ENCODE peak calls at places on chromosome 14, in eight cellular contexts. One of them, this sample, is unnamed.

GRCh38 chr14:74502236-74503019 is 8.9 kb downstream of the ISCA2 start:
- DNase-seq in kidney glomerular epithelial cell: peak; percentile 39
- DNase-seq in activated CD4-positive, CD25-positive, alpha-beta regulatory T cell: no peak
- DNase-seq in testis: peak; percentile 60
- DNase-seq in ELF-1: no peak
- DNase-seq in lung: no peak
- DNase-seq in HT1080: no peak
- DNase-seq in PC-3: peak; percentile 70
- DNase-seq in this sample: peak; percentile 50

GRCh38 chr14:56127156-56127555 is 8.9 kb downstream of the PELI2 start:
- DNase-seq in ELF-1: no peak
- DNase-seq in testis: no peak
- DNase-seq in kidney glomerular epithelial cell: no peak
- DNase-seq in lung: no peak
- DNase-seq in activated CD4-positive, CD25-positive, alpha-beta regulatory T cell: no peak
- DNase-seq in HT1080: no peak
- DNase-seq in PC-3: no peak
- DNase-seq in this sample: no peak

GRCh38 chr14:44461811-44462210 is 45.3 kb downstream of the FSCB start:
- DNase-seq in testis: no peak
- DNase-seq in activated CD4-positive, CD25-positive, alpha-beta regulatory T cell: no peak
- DNase-seq in lung: no peak
- DNase-seq in PC-3: no peak
- DNase-seq in ELF-1: no peak
- DNase-seq in kidney glomerular epithelial cell: no peak
- DNase-seq in HT1080: no peak
- DNase-seq in this sample: no peak

GRCh38 chr14:69673099-69673498 is 61.7 kb downstream of the SUSD6 start:
- DNase-seq in kidney glomerular epithelial cell: no peak
- DNase-seq in PC-3: no peak
- DNase-seq in testis: no peak
- DNase-seq in activated CD4-positive, CD25-positive, alpha-beta regulatory T cell: no peak
- DNase-seq in lung: no peak
- DNase-seq in HT1080: no peak
- DNase-seq in ELF-1: no peak
- DNase-seq in this sample: no peak

GRCh38 chr14:89382487-89383170 is 34.4 kb downstream of the FOXN3 start:
- DNase-seq in PC-3: no peak
- DNase-seq in HT1080: no peak
- DNase-seq in kidney glomerular epithelial cell: no peak
- DNase-seq in ELF-1: no peak
- DNase-seq in testis: no peak
- DNase-seq in lung: no peak
- DNase-seq in activated CD4-positive, CD25-positive, alpha-beta regulatory T cell: no peak
- DNase-seq in this sample: no peak

GRCh38 chr14:20631023-20631820 is 10.3 kb downstream of the OR6S1 start:
- DNase-seq in ELF-1: peak; percentile 66
- DNase-seq in HT1080: peak; percentile 73
- DNase-seq in PC-3: peak; percentile 86
- DNase-seq in activated CD4-positive, CD25-positive, alpha-beta regulatory T cell: no peak
- DNase-seq in lung: no peak
- DNase-seq in testis: peak; percentile 55
- DNase-seq in kidney glomerular epithelial cell: peak; percentile 58
- DNase-seq in this sample: peak; percentile 79

GRCh38 chr14:92122761-92123160 is 992 bp downstream of the CPSF2 start:
- DNase-seq in lung: no peak
- DNase-seq in kidney glomerular epithelial cell: no peak
- DNase-seq in activated CD4-positive, CD25-positive, alpha-beta regulatory T cell: no peak
- DNase-seq in PC-3: no peak
- DNase-seq in HT1080: no peak
- DNase-seq in testis: no peak
- DNase-seq in ELF-1: peak; percentile 12
- DNase-seq in this sample: no peak

GRCh38 chr14:54754116-54754622 is 148.5 kb downstream of the GCH1 start:
- DNase-seq in ELF-1: no peak
- DNase-seq in kidney glomerular epithelial cell: no peak
- DNase-seq in PC-3: no peak
- DNase-seq in activated CD4-positive, CD25-positive, alpha-beta regulatory T cell: no peak
- DNase-seq in lung: no peak
- DNase-seq in HT1080: no peak
- DNase-seq in testis: no peak
- DNase-seq in this sample: no peak

GRCh38 chr14:71995741-71996140 is 63.5 kb downstream of the RGS6 start:
- DNase-seq in activated CD4-positive, CD25-positive, alpha-beta regulatory T cell: no peak
- DNase-seq in ELF-1: no peak
- DNase-seq in lung: no peak
- DNase-seq in PC-3: no peak
- DNase-seq in HT1080: no peak
- DNase-seq in kidney glomerular epithelial cell: no peak
- DNase-seq in testis: no peak
- DNase-seq in this sample: no peak

GRCh38 chr14:89990623-89991275 is 35.0 kb downstream of the TDP1 start:
- DNase-seq in ELF-1: no peak
- DNase-seq in PC-3: no peak
- DNase-seq in testis: no peak
- DNase-seq in HT1080: no peak
- DNase-seq in kidney glomerular epithelial cell: no peak
- DNase-seq in lung: no peak
- DNase-seq in activated CD4-positive, CD25-positive, alpha-beta regulatory T cell: no peak
- DNase-seq in this sample: no peak

GRCh38 chr14:75977544-75977943 is 4.3 kb downstream of the TGFB3 start:
- DNase-seq in lung: no peak
- DNase-seq in PC-3: no peak
- DNase-seq in kidney glomerular epithelial cell: no peak
- DNase-seq in testis: no peak
- DNase-seq in activated CD4-positive, CD25-positive, alpha-beta regulatory T cell: no peak
- DNase-seq in HT1080: no peak
- DNase-seq in ELF-1: no peak
- DNase-seq in this sample: no peak

GRCh38 chr14:65251213-65251612 is 148.9 kb upstream of the MAX start:
- DNase-seq in PC-3: peak; percentile 73
- DNase-seq in activated CD4-positive, CD25-positive, alpha-beta regulatory T cell: no peak
- DNase-seq in HT1080: peak; percentile 84
- DNase-seq in kidney glomerular epithelial cell: no peak
- DNase-seq in testis: no peak
- DNase-seq in lung: no peak
- DNase-seq in ELF-1: no peak
- DNase-seq in this sample: no peak

GRCh38 chr14:72053662-72054061 is 121.4 kb downstream of the RGS6 start:
- DNase-seq in activated CD4-positive, CD25-positive, alpha-beta regulatory T cell: no peak
- DNase-seq in PC-3: no peak
- DNase-seq in lung: no peak
- DNase-seq in testis: no peak
- DNase-seq in kidney glomerular epithelial cell: no peak
- DNase-seq in HT1080: no peak
- DNase-seq in ELF-1: no peak
- DNase-seq in this sample: no peak

GRCh38 chr14:91891721-91892220 is 24.4 kb upstream of the TC2N start:
- DNase-seq in testis: no peak
- DNase-seq in PC-3: no peak
- DNase-seq in lung: no peak
- DNase-seq in kidney glomerular epithelial cell: no peak
- DNase-seq in activated CD4-positive, CD25-positive, alpha-beta regulatory T cell: no peak
- DNase-seq in ELF-1: no peak
- DNase-seq in HT1080: no peak
- DNase-seq in this sample: no peak

GRCh38 chr14:101137234-101137633 is 233.7 kb upstream of the RTL1 start:
- DNase-seq in HT1080: no peak
- DNase-seq in testis: no peak
- DNase-seq in PC-3: no peak
- DNase-seq in ELF-1: no peak
- DNase-seq in activated CD4-positive, CD25-positive, alpha-beta regulatory T cell: no peak
- DNase-seq in kidney glomerular epithelial cell: no peak
- DNase-seq in lung: no peak
- DNase-seq in this sample: no peak

GRCh38 chr14:36067428-36068187 is 108.9 kb downstream of the PTCSC3 start:
- DNase-seq in lung: no peak
- DNase-seq in ELF-1: no peak
- DNase-seq in activated CD4-positive, CD25-positive, alpha-beta regulatory T cell: no peak
- DNase-seq in testis: no peak
- DNase-seq in PC-3: peak; percentile 26
- DNase-seq in HT1080: no peak
- DNase-seq in kidney glomerular epithelial cell: no peak
- DNase-seq in this sample: no peak

GRCh38 chr14:93965287-93965821 is 11.0 kb downstream of the ASB2 start:
- DNase-seq in PC-3: peak; percentile 40
- DNase-seq in kidney glomerular epithelial cell: peak; percentile 92
- DNase-seq in HT1080: peak; percentile 79
- DNase-seq in testis: no peak
- DNase-seq in lung: no peak
- DNase-seq in ELF-1: no peak
- DNase-seq in activated CD4-positive, CD25-positive, alpha-beta regulatory T cell: no peak
- DNase-seq in this sample: peak; percentile 38

GRCh38 chr14:101072531-101072930 is 169.0 kb upstream of the RTL1 start:
- DNase-seq in HT1080: no peak
- DNase-seq in PC-3: peak; percentile 14
- DNase-seq in ELF-1: no peak
- DNase-seq in kidney glomerular epithelial cell: no peak
- DNase-seq in activated CD4-positive, CD25-positive, alpha-beta regulatory T cell: no peak
- DNase-seq in lung: peak; percentile 13
- DNase-seq in testis: peak; percentile 1
- DNase-seq in this sample: no peak

GRCh38 chr14:74077401-74077800 is 6.9 kb downstream of the ALDH6A1 start:
- DNase-seq in lung: no peak
- DNase-seq in kidney glomerular epithelial cell: no peak
- DNase-seq in testis: no peak
- DNase-seq in activated CD4-positive, CD25-positive, alpha-beta regulatory T cell: no peak
- DNase-seq in HT1080: no peak
- DNase-seq in ELF-1: no peak
- DNase-seq in PC-3: no peak
- DNase-seq in this sample: no peak

GRCh38 chr14:89616425-89617141 is 199.6 kb upstream of the FOXN3 start:
- DNase-seq in kidney glomerular epithelial cell: no peak
- DNase-seq in ELF-1: peak; percentile 36
- DNase-seq in HT1080: no peak
- DNase-seq in testis: no peak
- DNase-seq in PC-3: no peak
- DNase-seq in activated CD4-positive, CD25-positive, alpha-beta regulatory T cell: no peak
- DNase-seq in lung: no peak
- DNase-seq in this sample: peak; percentile 29

GRCh38 chr14:106879241-106879640 is 1352.9 kb downstream of the TMEM121 start:
- DNase-seq in kidney glomerular epithelial cell: peak; percentile 26
- DNase-seq in testis: peak; percentile 89
- DNase-seq in PC-3: peak; percentile 35
- DNase-seq in ELF-1: no peak
- DNase-seq in activated CD4-positive, CD25-positive, alpha-beta regulatory T cell: no peak
- DNase-seq in HT1080: peak; percentile 21
- DNase-seq in lung: no peak
- DNase-seq in this sample: peak; percentile 65

GRCh38 chr14:53042480-53042879 is 91.6 kb upstream of the FERMT2 start:
- DNase-seq in ELF-1: no peak
- DNase-seq in lung: no peak
- DNase-seq in HT1080: no peak
- DNase-seq in PC-3: no peak
- DNase-seq in kidney glomerular epithelial cell: no peak
- DNase-seq in testis: no peak
- DNase-seq in activated CD4-positive, CD25-positive, alpha-beta regulatory T cell: no peak
- DNase-seq in this sample: no peak

GRCh38 chr14:90451953-90452352 is 55.1 kb downstream of the CALM1 start:
- DNase-seq in ELF-1: no peak
- DNase-seq in kidney glomerular epithelial cell: no peak
- DNase-seq in PC-3: no peak
- DNase-seq in testis: no peak
- DNase-seq in lung: no peak
- DNase-seq in HT1080: no peak
- DNase-seq in activated CD4-positive, CD25-positive, alpha-beta regulatory T cell: no peak
- DNase-seq in this sample: no peak

GRCh38 chr14:101965796-101966718 is 1.7 kb downstream of the DYNC1H1 start:
- DNase-seq in testis: no peak
- DNase-seq in activated CD4-positive, CD25-positive, alpha-beta regulatory T cell: no peak
- DNase-seq in kidney glomerular epithelial cell: no peak
- DNase-seq in HT1080: no peak
- DNase-seq in ELF-1: no peak
- DNase-seq in PC-3: peak; percentile 48
- DNase-seq in lung: no peak
- DNase-seq in this sample: no peak

GRCh38 chr14:89214221-89214965 is 202.6 kb downstream of the FOXN3 start:
- DNase-seq in testis: peak; percentile 78
- DNase-seq in ELF-1: no peak
- DNase-seq in HT1080: no peak
- DNase-seq in lung: peak; percentile 91
- DNase-seq in activated CD4-positive, CD25-positive, alpha-beta regulatory T cell: no peak
- DNase-seq in PC-3: peak; percentile 80
- DNase-seq in kidney glomerular epithelial cell: no peak
- DNase-seq in this sample: peak; percentile 86

GRCh38 chr14:101492716-101493115 is 68.6 kb upstream of the DIO3 start:
- DNase-seq in kidney glomerular epithelial cell: no peak
- DNase-seq in testis: peak; percentile 13
- DNase-seq in PC-3: no peak
- DNase-seq in activated CD4-positive, CD25-positive, alpha-beta regulatory T cell: no peak
- DNase-seq in HT1080: no peak
- DNase-seq in lung: no peak
- DNase-seq in ELF-1: no peak
- DNase-seq in this sample: no peak

GRCh38 chr14:46818147-46818546 is 166.6 kb upstream of the RPL10L start:
- DNase-seq in lung: no peak
- DNase-seq in PC-3: no peak
- DNase-seq in activated CD4-positive, CD25-positive, alpha-beta regulatory T cell: no peak
- DNase-seq in ELF-1: no peak
- DNase-seq in testis: no peak
- DNase-seq in HT1080: no peak
- DNase-seq in kidney glomerular epithelial cell: no peak
- DNase-seq in this sample: no peak

GRCh38 chr14:93525691-93526451 is 95.1 kb downstream of the UNC79 start:
- DNase-seq in PC-3: peak; percentile 55
- DNase-seq in activated CD4-positive, CD25-positive, alpha-beta regulatory T cell: no peak
- DNase-seq in testis: no peak
- DNase-seq in lung: no peak
- DNase-seq in HT1080: no peak
- DNase-seq in ELF-1: no peak
- DNase-seq in kidney glomerular epithelial cell: peak; percentile 24
- DNase-seq in this sample: no peak

GRCh38 chr14:21868442-21869046 is 194.9 kb upstream of the OR4E1 start:
- DNase-seq in activated CD4-positive, CD25-positive, alpha-beta regulatory T cell: peak; percentile 61
- DNase-seq in HT1080: peak; percentile 47
- DNase-seq in testis: peak; percentile 72
- DNase-seq in lung: peak; percentile 37
- DNase-seq in kidney glomerular epithelial cell: peak; percentile 48
- DNase-seq in ELF-1: peak; percentile 25
- DNase-seq in PC-3: peak; percentile 78
- DNase-seq in this sample: peak; percentile 68

GRCh38 chr14:55707365-55707804 is 127.4 kb downstream of the KTN1 start:
- DNase-seq in testis: no peak
- DNase-seq in PC-3: peak; percentile 91
- DNase-seq in ELF-1: no peak
- DNase-seq in kidney glomerular epithelial cell: peak; percentile 65
- DNase-seq in HT1080: peak; percentile 44
- DNase-seq in activated CD4-positive, CD25-positive, alpha-beta regulatory T cell: no peak
- DNase-seq in lung: no peak
- DNase-seq in this sample: peak; percentile 31

GRCh38 chr14:73785834-73786631 is 65.6 kb upstream of the PTGR2 start:
- DNase-seq in kidney glomerular epithelial cell: peak; percentile 88
- DNase-seq in ELF-1: peak; percentile 76
- DNase-seq in lung: peak; percentile 83
- DNase-seq in activated CD4-positive, CD25-positive, alpha-beta regulatory T cell: peak; percentile 45
- DNase-seq in HT1080: peak; percentile 83
- DNase-seq in PC-3: peak; percentile 86
- DNase-seq in testis: peak; percentile 83
- DNase-seq in this sample: peak; percentile 95

GRCh38 chr14:76232782-76233181 is 81.1 kb downstream of the GPATCH2L start:
- DNase-seq in testis: no peak
- DNase-seq in kidney glomerular epithelial cell: no peak
- DNase-seq in activated CD4-positive, CD25-positive, alpha-beta regulatory T cell: no peak
- DNase-seq in HT1080: no peak
- DNase-seq in ELF-1: no peak
- DNase-seq in lung: no peak
- DNase-seq in PC-3: no peak
- DNase-seq in this sample: peak; percentile 50

GRCh38 chr14:62645649-62646048 is 399.6 kb downstream of the KCNH5 start:
- DNase-seq in lung: no peak
- DNase-seq in HT1080: peak; percentile 34
- DNase-seq in ELF-1: no peak
- DNase-seq in PC-3: no peak
- DNase-seq in kidney glomerular epithelial cell: no peak
- DNase-seq in testis: no peak
- DNase-seq in activated CD4-positive, CD25-positive, alpha-beta regulatory T cell: no peak
- DNase-seq in this sample: no peak

GRCh38 chr14:23183479-23183878 is at the start of gene SLC7A8:
- DNase-seq in lung: peak; percentile 44
- DNase-seq in testis: peak; percentile 88
- DNase-seq in kidney glomerular epithelial cell: no peak
- DNase-seq in HT1080: no peak
- DNase-seq in activated CD4-positive, CD25-positive, alpha-beta regulatory T cell: no peak
- DNase-seq in PC-3: peak; percentile 21
- DNase-seq in ELF-1: peak; percentile 71
- DNase-seq in this sample: no peak

This sample was measured in HepG2.